ENCODE peak calls at places on chromosomes 16 and 17, in eight cellular contexts. K, V, F, W, Q, N, S and G are unnamed samples.

GRCh38 chr17:59707971-59708425 is 544 bp downstream of the VMP1 start:
- DNase-seq in K (no peak), V (no peak), F (no peak), W (no peak), Q (no peak), N (no peak), S (no peak), G (no peak)

GRCh38 chr16:20726661-20727060 is 15.0 kb downstream of the THUMPD1 start:
- DNase-seq in K (peak), V (no peak), F (no peak), W (no peak), Q (no peak), N (no peak), S (no peak), G (no peak)

GRCh38 chr16:70770968-70771552 is 29.9 kb downstream of the VAC14 start:
- DNase-seq in K (peak), V (peak), F (peak), W (peak), Q (peak), N (no peak), S (no peak), G (peak)

GRCh38 chr17:58302919-58303551 is 22.3 kb upstream of the MPO start:
- DNase-seq in K (no peak), V (no peak), F (no peak), W (no peak), Q (no peak), N (no peak), S (no peak), G (no peak)

GRCh38 chr17:28899212-28899815 is 1.8 kb upstream of the FLOT2 start:
- DNase-seq in K (no peak), V (no peak), F (no peak), W (no peak), Q (no peak), N (no peak), S (no peak), G (no peak)

GRCh38 chr17:43907425-43907981 is at the start of gene MPP2:
- DNase-seq in K (peak), V (peak), F (peak), W (peak), Q (peak), N (no peak), S (no peak), G (peak)

GRCh38 chr17:79993390-79994221 is 42.1 kb downstream of the TBC1D16 start:
- DNase-seq in K (peak), V (no peak), F (no peak), W (peak), Q (peak), N (no peak), S (peak), G (peak)

GRCh38 chr17:313231-313630 is 39.4 kb downstream of the RPH3AL start:
- DNase-seq in K (no peak), V (no peak), F (no peak), W (no peak), Q (no peak), N (no peak), S (no peak), G (no peak)

GRCh38 chr16:354971-355441 is 2.5 kb upstream of the AXIN1 start:
- DNase-seq in K (no peak), V (no peak), F (no peak), W (no peak), Q (no peak), N (no peak), S (no peak), G (peak)

GRCh38 chr17:76709077-76709950 is 1.5 kb downstream of the MXRA7 start:
- DNase-seq in K (peak), V (peak), F (no peak), W (peak), Q (peak), N (peak), S (no peak), G (no peak)

GRCh38 chr17:7650509-7651096 is at the start of gene ATP1B2:
- DNase-seq in K (peak), V (peak), F (no peak), W (peak), Q (peak), N (no peak), S (peak), G (peak)

GRCh38 chr16:89144681-89145080 is 26.9 kb upstream of the CDH15 start:
- DNase-seq in K (no peak), V (no peak), F (no peak), W (no peak), Q (no peak), N (no peak), S (no peak), G (no peak)

GRCh38 chr17:45038771-45039634 is 12.4 kb downstream of the DCAKD start:
- DNase-seq in K (no peak), V (no peak), F (no peak), W (no peak), Q (no peak), N (no peak), S (no peak), G (no peak)

GRCh38 chr16:9364721-9365693 is 273.6 kb downstream of the HAPSTR1 start:
- DNase-seq in K (no peak), V (peak), F (no peak), W (no peak), Q (peak), N (no peak), S (no peak), G (no peak)

GRCh38 chr16:27678955-27679354 is 129.0 kb downstream of the KATNIP start:
- DNase-seq in K (no peak), V (no peak), F (no peak), W (no peak), Q (no peak), N (peak), S (no peak), G (no peak)

GRCh38 chr16:22424161-22424937 is 49.9 kb upstream of the CDR2 start:
- DNase-seq in K (no peak), V (peak), F (no peak), W (peak), Q (peak), N (no peak), S (no peak), G (no peak)

GRCh38 chr16:85626191-85626951 is 13.2 kb downstream of the GSE1 start:
- DNase-seq in K (peak), V (no peak), F (no peak), W (no peak), Q (no peak), N (no peak), S (no peak), G (no peak)

GRCh38 chr17:73267648-73268537 is 6.2 kb upstream of the CPSF4L start:
- DNase-seq in K (no peak), V (no peak), F (no peak), W (no peak), Q (no peak), N (no peak), S (no peak), G (no peak)

GRCh38 chr17:43410557-43411368 is 12.0 kb downstream of the ARL4D start:
- DNase-seq in K (no peak), V (no peak), F (no peak), W (no peak), Q (no peak), N (no peak), S (no peak), G (no peak)

GRCh38 chr16:87531418-87531817 is 38.6 kb upstream of the ZCCHC14 start:
- DNase-seq in K (no peak), V (no peak), F (no peak), W (no peak), Q (no peak), N (no peak), S (no peak), G (no peak)
- H3K4me3 ChIP-seq in K (no peak), V (no peak), F (no peak), W (no peak), Q (no peak), N (no peak), S (no peak), G (no peak)

DNA sequence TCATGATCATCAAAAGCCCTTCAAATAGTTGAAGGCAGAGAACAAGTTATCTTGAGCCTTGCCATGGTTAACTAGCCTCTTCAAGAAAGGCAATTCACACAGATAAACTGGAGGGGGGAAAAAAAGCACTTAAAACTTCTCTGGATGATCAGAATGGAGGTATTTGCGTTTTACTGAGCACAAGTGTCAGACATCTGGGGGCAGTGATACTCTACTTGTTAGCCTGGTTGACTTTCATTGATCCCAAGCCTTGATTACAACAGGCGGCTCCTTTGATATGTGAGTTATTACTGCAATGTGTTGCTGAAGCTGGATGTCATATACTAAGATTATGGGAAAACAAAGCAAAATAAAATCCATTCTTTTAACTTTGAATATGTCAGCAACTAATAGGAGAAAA is 155.0 kb upstream of the HS3ST3A1 start:
- DNase-seq in K (no peak), V (no peak), F (no peak), W (no peak), Q (no peak), N (no peak), S (no peak), G (peak)
- H3K4me3 ChIP-seq in K (no peak), V (no peak), F (no peak), W (no peak), Q (no peak), N (no peak), S (no peak), G (no peak)

GRCh38 chr16:52545157-52545543 is 1.8 kb downstream of the TOX3 start:
- DNase-seq in K (no peak), V (no peak), F (no peak), W (no peak), Q (no peak), N (no peak), S (no peak), G (no peak)
- H3K4me3 ChIP-seq in K (peak), V (peak), F (no peak), W (no peak), Q (peak), N (no peak), S (no peak), G (no peak)

DNA sequence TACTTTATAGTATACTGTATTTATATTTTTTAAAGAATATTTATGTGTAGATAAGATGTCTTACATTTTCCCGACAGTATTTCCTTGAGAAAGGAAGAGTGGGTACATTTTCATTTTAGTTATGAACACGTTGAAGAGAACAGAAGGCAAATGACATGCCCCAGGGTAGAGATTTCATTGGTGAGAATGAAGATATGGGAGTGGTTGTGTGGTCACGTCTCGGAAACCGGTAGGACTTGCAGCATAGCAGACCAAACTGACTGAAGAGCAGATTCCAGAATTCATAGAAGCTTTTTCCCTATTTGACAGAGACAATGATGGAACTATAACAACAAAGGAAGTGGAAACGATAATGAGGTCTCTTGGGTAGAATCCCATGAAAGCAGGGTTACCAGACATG is 71.7 kb downstream of the KCNJ2 start:
- DNase-seq in K (no peak), V (no peak), F (no peak), W (no peak), Q (no peak), N (no peak), S (no peak), G (no peak)
- H3K4me3 ChIP-seq in K (no peak), V (no peak), F (no peak), W (no peak), Q (no peak), N (no peak), S (no peak), G (no peak)

GRCh38 chr17:16141685-16142084 is 73.6 kb downstream of the NCOR1 start:
- DNase-seq in K (no peak), V (no peak), F (no peak), W (no peak), Q (no peak), N (no peak), S (no peak), G (no peak)

GRCh38 chr17:16135461-16135860 is 79.9 kb downstream of the NCOR1 start:
- DNase-seq in K (no peak), V (no peak), F (no peak), W (no peak), Q (no peak), N (no peak), S (no peak), G (no peak)

DNA sequence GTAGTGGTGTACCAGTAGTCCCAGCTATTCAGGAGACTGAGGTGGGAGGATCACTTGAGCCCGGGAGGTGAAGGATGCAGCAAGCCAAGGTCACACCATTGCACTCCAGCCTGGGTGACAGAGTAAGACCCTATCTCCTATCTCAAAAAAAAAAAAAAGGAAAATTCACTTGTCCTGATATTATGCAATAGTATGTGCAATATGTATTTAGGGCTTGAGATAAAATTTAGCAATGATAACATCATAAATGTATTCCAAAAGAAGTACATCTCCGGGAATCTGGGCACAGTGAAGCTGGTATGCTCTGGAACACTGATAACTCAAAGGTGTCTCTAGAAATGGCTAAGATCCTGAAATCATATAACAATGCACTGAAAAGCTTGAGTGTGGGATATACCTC is 74.5 kb downstream of the NCOR1 start:
- DNase-seq in K (no peak), V (no peak), F (no peak), W (no peak), Q (no peak), N (no peak), S (no peak), G (no peak)
- H3K4me3 ChIP-seq in K (no peak), V (no peak), F (no peak), W (no peak), Q (no peak), N (no peak), S (no peak), G (no peak)

DNA sequence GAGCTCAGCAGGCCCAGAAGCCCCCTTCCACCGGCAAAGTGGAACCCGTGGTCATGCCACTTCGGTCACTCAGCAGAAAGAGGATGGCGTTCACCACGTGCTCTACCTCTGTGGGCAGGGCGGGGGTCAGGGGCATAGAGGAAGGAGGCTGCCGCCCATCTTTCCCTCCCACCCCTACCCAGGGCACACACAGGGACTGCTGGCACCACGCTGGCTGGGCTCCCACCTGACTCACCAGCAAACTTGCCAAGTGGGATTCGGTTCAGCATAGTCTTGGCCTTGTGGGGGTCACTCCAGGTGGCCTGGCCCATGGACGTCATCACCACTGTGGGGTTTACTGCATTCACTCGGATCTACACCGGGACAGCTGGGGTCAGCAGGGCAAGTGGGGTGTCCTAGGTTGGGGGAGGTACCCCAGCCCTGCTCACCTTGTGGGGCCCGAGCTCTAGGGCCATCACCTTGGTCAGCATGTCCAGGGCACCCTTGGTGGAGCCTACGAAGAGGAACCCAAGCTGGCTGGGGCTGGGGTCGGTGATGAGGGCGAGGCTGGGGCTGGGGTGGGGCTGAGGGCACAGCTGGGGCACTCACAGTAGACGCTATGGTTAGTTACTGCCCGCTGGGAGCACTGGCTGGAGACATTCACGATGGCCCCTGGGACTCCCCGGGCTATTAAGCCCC is 1.4 kb downstream of the DCXR start:
- DNase-seq in K (no peak), V (no peak), F (no peak), W (no peak), Q (no peak), N (no peak), S (no peak), G (no peak)
- H3K4me3 ChIP-seq in K (peak), V (peak), F (peak), W (peak), Q (peak), N (peak), S (peak), G (peak)

DNA sequence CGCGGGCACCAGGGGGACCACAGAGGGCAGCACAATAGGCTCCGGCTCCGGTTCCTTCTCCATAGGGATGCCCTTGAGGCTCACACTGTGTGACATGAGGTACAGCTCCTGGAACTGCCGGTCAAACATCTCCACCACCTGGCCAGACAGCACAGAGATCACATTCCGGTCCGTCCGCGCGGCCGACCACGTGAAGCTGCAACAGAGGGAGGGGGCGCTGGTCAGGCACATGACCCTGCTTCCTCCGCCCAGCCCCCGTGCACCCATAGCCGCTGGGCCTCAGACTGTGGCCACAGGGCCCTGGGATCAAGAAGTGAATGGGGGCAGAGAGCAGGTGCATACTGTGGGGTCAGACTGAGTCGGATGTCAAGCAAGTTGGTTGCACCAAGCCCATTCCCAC is 25.9 kb downstream of the FAM83G start:
- DNase-seq in K (no peak), V (no peak), F (no peak), W (no peak), Q (no peak), N (no peak), S (no peak), G (no peak)
- H3K4me3 ChIP-seq in K (no peak), V (no peak), F (no peak), W (no peak), Q (no peak), N (no peak), S (no peak), G (no peak)

GRCh38 chr16:82629441-82630027 is 2.8 kb downstream of the CDH13 start:
- DNase-seq in K (no peak), V (no peak), F (no peak), W (peak), Q (no peak), N (peak), S (no peak), G (no peak)
- H3K4me3 ChIP-seq in K (no peak), V (no peak), F (peak), W (no peak), Q (no peak), N (no peak), S (no peak), G (no peak)

DNA sequence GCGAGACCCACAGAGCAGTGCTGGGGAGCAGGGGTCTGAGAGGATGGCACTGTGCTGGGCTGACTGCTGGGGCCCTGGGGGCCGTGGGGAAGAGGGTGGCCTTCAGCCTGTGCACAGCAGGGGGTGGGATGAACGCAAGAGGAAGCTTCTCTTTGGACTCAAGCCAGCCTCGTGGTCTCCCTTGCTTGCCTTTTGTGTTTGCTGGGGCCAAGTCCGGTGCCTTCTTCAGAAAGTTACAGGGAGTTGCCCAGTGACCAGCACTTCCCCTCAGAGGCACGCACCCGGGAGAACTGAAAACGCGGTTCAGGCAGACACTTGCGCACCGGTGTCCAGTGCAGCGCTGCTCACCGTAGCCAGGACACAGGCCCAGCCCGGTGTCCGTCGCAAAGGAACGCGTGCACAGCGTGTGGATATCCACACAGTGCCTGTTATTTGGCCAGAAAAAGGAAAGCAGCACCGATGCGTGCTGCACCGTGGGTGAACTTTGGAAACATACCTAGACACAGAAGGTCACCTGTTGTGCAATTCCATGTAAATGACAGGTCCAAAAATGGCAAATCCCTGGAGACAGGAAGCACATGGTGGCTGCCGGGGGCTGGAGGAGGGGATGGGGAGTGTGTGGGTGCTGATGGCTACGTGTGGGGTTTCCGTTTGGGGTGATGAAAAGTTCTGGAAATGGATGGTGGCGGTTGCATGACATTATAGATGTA is 29.5 kb upstream of the NUDT16L1 start:
- DNase-seq in K (no peak), V (no peak), F (no peak), W (no peak), Q (peak), N (no peak), S (no peak), G (no peak)
- H3K4me3 ChIP-seq in K (no peak), V (no peak), F (no peak), W (no peak), Q (no peak), N (no peak), S (no peak), G (no peak)

GRCh38 chr17:63679214-63679613 is 20.7 kb downstream of the LIMD2 start:
- DNase-seq in K (no peak), V (no peak), F (no peak), W (no peak), Q (no peak), N (no peak), S (no peak), G (no peak)

GRCh38 chr17:63682441-63682840 is 17.5 kb downstream of the LIMD2 start:
- DNase-seq in K (no peak), V (no peak), F (no peak), W (no peak), Q (no peak), N (no peak), S (no peak), G (no peak)

GRCh38 chr17:63681530-63681929 is 18.4 kb downstream of the LIMD2 start:
- DNase-seq in K (no peak), V (no peak), F (no peak), W (no peak), Q (no peak), N (no peak), S (no peak), G (no peak)

GRCh38 chr17:63682981-63683380 is 16.9 kb downstream of the LIMD2 start:
- DNase-seq in K (no peak), V (no peak), F (no peak), W (no peak), Q (no peak), N (no peak), S (no peak), G (no peak)

DNA sequence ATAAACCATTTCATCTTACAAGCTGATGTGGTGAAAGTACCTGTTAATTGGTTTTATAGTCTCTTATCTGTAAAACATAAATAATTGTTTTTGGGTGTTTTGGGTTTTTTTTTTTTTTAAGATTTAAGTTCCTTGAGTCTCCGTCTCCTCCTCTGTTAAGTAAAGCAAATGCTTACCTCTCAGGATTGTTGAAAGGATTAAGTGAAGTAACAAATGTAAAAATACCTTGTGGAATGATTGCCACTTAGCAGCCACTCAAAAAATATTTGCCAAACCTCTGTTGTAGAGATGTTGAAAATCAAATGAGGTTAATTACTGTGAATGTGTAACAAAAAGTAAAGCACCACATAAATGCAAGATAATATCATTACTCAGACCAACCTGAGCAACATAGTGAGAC is 19.2 kb downstream of the LIMD2 start:
- DNase-seq in K (no peak), V (no peak), F (no peak), W (no peak), Q (no peak), N (no peak), S (no peak), G (no peak)
- H3K4me3 ChIP-seq in K (no peak), V (no peak), F (no peak), W (no peak), Q (no peak), N (no peak), S (no peak), G (no peak)